ENCODE peak calls at places on chromosomes 1 and 21, in five cellular contexts. E is endothelial cell of umbilical vein, B is right lobe of liver, O is adrenal gland, J is uterus. F is an unnamed sample. For H3K9me3, the result is how much of the 10 kb centered on the place peaks cover.

GRCh38 chr1:38875811-38876210 is 2.7 kb upstream of the MYCBP start:
- DNase-seq in J (no peak), B (no peak), O (no peak), E (no peak), F (no peak)

GRCh38 chr1:23343246-23344110 is 606 bp downstream of the HNRNPR start:
- DNase-seq in O (peak), B (no peak), J (peak), E (peak), F (no peak)

GRCh38 chr1:43241352-43241953 is 28.3 kb upstream of the TMEM125 start:
- DNase-seq in E (no peak), O (no peak), J (no peak), B (no peak), F (no peak)

GRCh38 chr1:113391643-113392271 is 1.4 kb downstream of the MAGI3 start:
- DNase-seq in B (no peak), E (peak), J (no peak), O (no peak), F (no peak)

GRCh38 chr1:56495538-56495937 is 83.8 kb downstream of the PLPP3 start:
- DNase-seq in O (no peak), E (no peak), B (peak), J (no peak), F (no peak)

GRCh38 chr1:33242652-33243051 is 13.6 kb upstream of the ZNF362 start:
- DNase-seq in J (no peak), E (no peak), O (no peak), B (no peak), F (no peak)

GRCh38 chr1:22320703-22321344 is 130.8 kb upstream of the ZBTB40 start:
- DNase-seq in O (no peak), E (no peak), B (no peak), J (no peak), F (no peak)

GRCh38 chr1:185860316-185860715 is 126.1 kb downstream of the HMCN1 start:
- DNase-seq in J (no peak), B (no peak), O (no peak), E (no peak), F (no peak)

GRCh38 chr1:153192697-153193096 is 10.5 kb upstream of the LELP1 start:
- DNase-seq in J (no peak), O (no peak), B (no peak), E (no peak), F (no peak)

GRCh38 chr1:20719261-20719660 is 1.5 kb upstream of the KIF17 start:
- DNase-seq in O (no peak), E (no peak), J (peak), B (peak), F (peak)

GRCh38 chr1:185720633-185721272 is 13.4 kb upstream of the HMCN1 start:
- DNase-seq in J (no peak), B (no peak), E (peak), O (no peak), F (no peak)

GRCh38 chr1:47031059-47031458 is 7.6 kb downstream of the CYP4X1 start:
- DNase-seq in O (peak), B (no peak), J (no peak), E (peak), F (no peak)

GRCh38 chr21:16541366-16541765 is 811.6 kb downstream of the USP25 start:
- DNase-seq in E (peak), J (no peak), O (no peak), B (no peak), F (no peak)

GRCh38 chr1:8153961-8154360 is 127.9 kb upstream of the ERRFI1 start:
- DNase-seq in O (no peak), E (no peak), J (no peak), B (no peak), F (no peak)

GRCh38 chr1:167617100-167617949 is 12.7 kb upstream of the RCSD1 start:
- DNase-seq in J (peak), B (no peak), E (peak), O (peak), F (peak)

GRCh38 chr1:231279081-231279480 is 38.1 kb downstream of the GNPAT start:
- DNase-seq in J (no peak), O (no peak), B (no peak), E (peak), F (no peak)

GRCh38 chr21:45574081-45574501 is 31.9 kb upstream of the SLC19A1 start:
- DNase-seq in E (no peak), B (no peak), J (no peak), O (no peak), F (no peak)

GRCh38 chr21:46096997-46097825 is 701 bp upstream of the COL6A2 start:
- DNase-seq in J (peak), O (no peak), B (no peak), E (no peak), F (peak)

GRCh38 chr1:182507685-182508084 is 57.7 kb downstream of the RGSL1 start:
- DNase-seq in O (no peak), B (no peak), E (no peak), J (no peak), F (peak)

DNA sequence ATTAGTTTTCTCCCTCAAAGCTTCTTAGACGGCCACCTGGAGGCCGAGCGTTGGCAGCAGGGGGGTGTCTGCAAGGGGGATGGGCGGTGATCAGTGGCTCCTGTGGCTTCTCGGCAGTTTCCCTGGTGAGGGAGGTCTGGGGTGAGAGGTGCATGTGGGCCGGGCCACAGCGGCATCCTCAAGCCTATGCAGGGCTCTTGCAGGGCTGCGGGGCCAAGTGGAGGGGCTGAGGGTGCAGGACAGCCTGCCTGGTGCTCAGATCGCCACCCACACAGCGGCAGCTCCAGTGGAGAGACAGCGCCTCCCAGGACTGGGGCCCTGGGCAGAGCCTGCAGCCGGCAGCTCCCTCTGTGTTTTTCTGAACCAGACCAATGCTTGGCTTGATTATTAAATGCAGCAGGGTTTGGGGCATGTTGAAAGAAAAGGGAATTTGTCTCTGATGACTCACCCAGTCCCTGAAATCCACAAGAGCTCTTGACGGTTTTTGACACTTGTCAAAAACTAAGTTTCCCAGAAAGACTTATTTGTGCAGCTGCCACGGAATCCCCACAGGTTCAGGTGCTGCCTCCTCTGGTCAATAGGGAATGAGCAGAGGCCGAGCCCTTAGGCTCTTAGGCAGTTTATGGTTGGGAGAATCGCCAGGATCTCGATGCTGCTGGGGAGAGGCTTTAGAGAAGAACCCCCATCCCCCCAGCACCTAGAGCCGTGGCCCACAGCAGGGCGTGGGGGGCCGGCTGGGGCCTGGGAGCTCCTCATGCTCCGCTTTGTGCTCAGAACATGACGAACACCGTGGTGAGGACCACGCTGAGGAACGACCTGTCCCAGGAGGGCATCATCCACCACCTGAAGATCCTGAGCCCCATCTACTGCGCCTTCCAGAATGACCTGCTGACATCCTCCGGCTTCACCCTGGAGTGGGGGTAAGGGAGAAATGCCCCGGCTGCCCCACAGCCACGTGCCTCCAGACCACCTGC is 54.7 kb downstream of the UMODL1 start:
- DNase-seq in E (no peak), J (no peak), O (no peak), B (peak), F (no peak)
- TF ChIP-seq CTCF in E (no peak), J (no peak), O (no peak), B (peak), F (no peak)

GRCh38 chr1:239511865-239512264 is 125.5 kb downstream of the CHRM3 start:
- DNase-seq in B (no peak), O (no peak), E (no peak), J (no peak), F (no peak)
- H3K9me3 ChIP-seq in B (under half), O (under half), E (under half), J (under half), F (under half)

GRCh38 chr1:25875154-25875855 is at the start of gene PAQR7:
- DNase-seq in J (peak), E (peak), B (peak), O (peak), F (peak)
- TF ChIP-seq POLR2A in J (peak), E (no peak), B (peak), O (peak), F (peak)

GRCh38 chr1:17370618-17371017 is 1.4 kb upstream of the PADI6 start:
- DNase-seq in J (no peak), E (no peak), O (no peak), B (no peak), F (no peak)
- TF ChIP-seq CTCF in J (no peak), E (no peak), O (no peak), B (no peak), F (no peak)

GRCh38 chr21:26273686-26274313 is 103.2 kb upstream of the APP start:
- DNase-seq in E (no peak), O (no peak), J (no peak), B (no peak), F (no peak)
- H3K9me3 ChIP-seq in E (under half), O (under half), J (under half), B (under half), F (under half)

GRCh38 chr1:89822109-89822962 is 1.5 kb downstream of the LRRC8D start:
- DNase-seq in J (no peak), O (no peak), B (no peak), E (no peak), F (no peak)

GRCh38 chr1:89821322-89822108 is 683 bp downstream of the LRRC8D start:
- DNase-seq in B (peak), E (peak), J (no peak), O (peak), F (peak)

GRCh38 chr1:89822999-89823628 is 2.3 kb downstream of the LRRC8D start:
- DNase-seq in E (no peak), B (no peak), O (peak), J (no peak), F (no peak)

GRCh38 chr1:89823679-89824292 is 3.0 kb downstream of the LRRC8D start:
- DNase-seq in B (no peak), O (no peak), E (no peak), J (no peak), F (no peak)

GRCh38 chr1:89820423-89821321 is at the start of gene LRRC8D:
- DNase-seq in J (peak), B (peak), O (peak), E (peak), F (peak)
- TF ChIP-seq POLR2A in J (peak), B (peak), O (peak), E (peak), F (peak)

DNA sequence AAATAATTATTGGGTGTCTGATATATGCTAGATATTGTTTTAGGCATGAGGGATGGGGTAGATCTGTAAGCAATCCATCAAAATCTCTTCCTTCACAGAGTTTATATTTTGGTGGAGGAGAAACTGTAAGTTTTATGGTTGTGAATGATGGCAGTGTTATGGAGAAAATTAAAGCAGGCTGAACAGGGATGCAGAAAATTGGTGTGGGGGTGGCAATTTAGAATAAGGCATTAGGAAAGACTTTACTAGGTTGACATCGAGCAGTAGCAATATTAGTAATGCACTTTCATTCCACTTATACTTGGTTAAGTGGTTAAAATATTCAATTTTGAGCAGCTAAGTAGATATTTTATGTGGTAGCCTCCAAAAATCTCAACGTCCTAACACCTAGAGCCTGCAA is 261.1 kb upstream of the SNX7 start:
- DNase-seq in J (no peak), O (no peak), E (no peak), B (no peak), F (no peak)
- TF ChIP-seq CTCF in J (no peak), O (no peak), E (no peak), B (no peak), F (no peak)

DNA sequence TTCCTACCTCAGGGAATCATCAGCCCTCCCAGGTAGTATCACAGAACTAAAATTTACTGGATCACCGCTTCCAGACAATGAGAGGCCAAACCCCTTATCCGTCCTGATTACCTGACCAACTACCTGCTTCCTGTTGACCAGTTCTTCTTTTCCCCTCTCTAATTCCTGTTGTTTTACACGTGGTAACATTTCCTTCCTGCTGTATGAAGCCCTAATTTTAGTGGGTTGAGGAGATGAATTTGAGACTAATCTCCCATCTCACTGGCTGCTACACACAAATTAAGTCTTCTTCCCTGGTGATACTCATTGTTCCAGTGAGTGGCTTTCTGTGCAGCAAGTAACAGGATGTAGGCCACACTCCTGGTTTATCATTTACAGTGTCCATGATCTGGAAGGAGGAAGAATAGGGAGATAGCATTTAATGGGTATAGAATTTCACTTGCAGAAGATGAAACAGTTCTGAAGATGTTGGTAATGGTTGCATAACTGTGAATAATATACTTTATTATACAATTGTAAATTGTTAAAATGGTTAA is 2112.9 kb downstream of the NCAM2 start:
- DNase-seq in O (no peak), B (no peak), J (no peak), E (no peak), F (no peak)
- H3K9me3 ChIP-seq in O (under half), B (under half), J (under half), E (under half), F (under half)